ENCODE peak calls at places on chromosomes 5 and 9, in seven cellular contexts. E is IMR-90, U is mesenchymal stem cell, L is H9, H is neuronal stem cell, N is H1, J is trophoblast cell. V is an unnamed sample.

GRCh38 chr9:134189167-134189474 is 24.8 kb upstream of the RNU6ATAC start:
- DNase-seq in E (no peak), U (peak; percentile 22), L (no peak), H (no peak), N (no peak), J (no peak), V (peak; percentile 19)

GRCh38 chr9:136848393-136849037 is 694 bp upstream of the PHPT1 start:
- DNase-seq in E (no peak), U (no peak), L (no peak), H (peak; percentile 27), N (peak; percentile 80), J (peak; percentile 30), V (peak; percentile 53)

GRCh38 chr9:221989-222776 is 7.5 kb downstream of the DOCK8 start:
- DNase-seq in E (no peak), U (no peak), L (no peak), H (no peak), N (no peak), J (no peak), V (peak; percentile 53)

GRCh38 chr5:141874262-141874964 is 3.8 kb downstream of the PCDH1 start:
- DNase-seq in E (no peak), U (no peak), L (no peak), H (no peak), N (no peak), J (no peak), V (no peak)

GRCh38 chr9:89969881-89970639 is 365.2 kb downstream of the GADD45G start:
- DNase-seq in E (no peak), U (peak; percentile 16), L (no peak), H (no peak), N (no peak), J (no peak), V (no peak)

GRCh38 chr9:16705121-16705604 is 165.3 kb downstream of the BNC2 start:
- DNase-seq in E (peak; percentile 97), U (peak; percentile 96), L (peak; percentile 75), H (peak; percentile 67), N (peak; percentile 67), J (peak; percentile 7), V (peak; percentile 98)

GRCh38 chr5:103111458-103111857 is 8.5 kb downstream of the GIN1 start:
- DNase-seq in E (no peak), U (no peak), L (no peak), H (no peak), N (no peak), J (no peak), V (no peak)

GRCh38 chr9:137610944-137611343 is 5.5 kb downstream of the ARRDC1 start:
- DNase-seq in E (no peak), U (no peak), L (no peak), H (no peak), N (no peak), J (no peak), V (no peak)

GRCh38 chr9:135704366-135704947 is 2.5 kb downstream of the KCNT1 start:
- DNase-seq in E (no peak), U (no peak), L (no peak), H (no peak), N (no peak), J (no peak), V (no peak)

GRCh38 chr9:113274474-113275146 is 762 bp downstream of the CDC26 start:
- DNase-seq in E (peak; percentile 64), U (peak; percentile 80), L (no peak), H (peak; percentile 71), N (no peak), J (peak; percentile 27), V (peak; percentile 77)

GRCh38 chr9:124724415-124725067 is 46.6 kb downstream of the NR6A1 start:
- DNase-seq in E (no peak), U (no peak), L (no peak), H (no peak), N (no peak), J (no peak), V (no peak)

GRCh38 chr5:31401691-31402090 is 130.2 kb downstream of the DROSHA start:
- DNase-seq in E (no peak), U (no peak), L (no peak), H (no peak), N (no peak), J (no peak), V (no peak)

GRCh38 chr5:61416410-61416809 is 84.4 kb downstream of the ZSWIM6 start:
- DNase-seq in E (no peak), U (no peak), L (peak; percentile 48), H (no peak), N (no peak), J (no peak), V (peak; percentile 91)

GRCh38 chr9:81529556-81530193 is 159.7 kb downstream of the TLE1 start:
- DNase-seq in E (peak; percentile 58), U (peak; percentile 68), L (no peak), H (no peak), N (no peak), J (peak; percentile 82), V (peak; percentile 46)

GRCh38 chr5:129172561-129172960 is 78.0 kb downstream of the ISOC1 start:
- DNase-seq in E (no peak), U (peak; percentile 39), L (no peak), H (no peak), N (no peak), J (no peak), V (peak; percentile 14)

GRCh38 chr5:110371011-110371724 is 355.3 kb downstream of the TMEM232 start:
- DNase-seq in E (no peak), U (no peak), L (no peak), H (no peak), N (no peak), J (no peak), V (no peak)

GRCh38 chr5:98827161-98827560 is 53.7 kb downstream of the RGMB start:
- DNase-seq in E (peak; percentile 62), U (peak; percentile 49), L (no peak), H (peak; percentile 42), N (no peak), J (peak; percentile 3), V (peak; percentile 57)

GRCh38 chr9:133932633-133933032 is 59.5 kb downstream of the VAV2 start:
- DNase-seq in E (no peak), U (no peak), L (no peak), H (no peak), N (no peak), J (no peak), V (no peak)

GRCh38 chr5:110880413-110880812 is 141.6 kb downstream of the SLC25A46 start:
- DNase-seq in E (peak; percentile 92), U (peak; percentile 77), L (no peak), H (no peak), N (no peak), J (no peak), V (no peak)

GRCh38 chr9:122904466-122904822 is 715 bp downstream of the RC3H2 start:
- DNase-seq in E (peak; percentile 4), U (peak; percentile 66), L (peak; percentile 59), H (no peak), N (no peak), J (peak; percentile 38), V (peak; percentile 80)

GRCh38 chr9:99351647-99352046 is 129.6 kb downstream of the SEC61B start:
- DNase-seq in E (no peak), U (no peak), L (peak; percentile 47), H (no peak), N (no peak), J (no peak), V (peak; percentile 62)

GRCh38 chr5:53434566-53434965 is 45.9 kb upstream of the FST start:
- DNase-seq in E (peak; percentile 40), U (no peak), L (no peak), H (no peak), N (no peak), J (no peak), V (peak; percentile 82)

GRCh38 chr9:127812009-127812408 is 9.3 kb downstream of the FPGS start:
- DNase-seq in E (no peak), U (no peak), L (no peak), H (no peak), N (no peak), J (peak; percentile 63), V (no peak)

DNA sequence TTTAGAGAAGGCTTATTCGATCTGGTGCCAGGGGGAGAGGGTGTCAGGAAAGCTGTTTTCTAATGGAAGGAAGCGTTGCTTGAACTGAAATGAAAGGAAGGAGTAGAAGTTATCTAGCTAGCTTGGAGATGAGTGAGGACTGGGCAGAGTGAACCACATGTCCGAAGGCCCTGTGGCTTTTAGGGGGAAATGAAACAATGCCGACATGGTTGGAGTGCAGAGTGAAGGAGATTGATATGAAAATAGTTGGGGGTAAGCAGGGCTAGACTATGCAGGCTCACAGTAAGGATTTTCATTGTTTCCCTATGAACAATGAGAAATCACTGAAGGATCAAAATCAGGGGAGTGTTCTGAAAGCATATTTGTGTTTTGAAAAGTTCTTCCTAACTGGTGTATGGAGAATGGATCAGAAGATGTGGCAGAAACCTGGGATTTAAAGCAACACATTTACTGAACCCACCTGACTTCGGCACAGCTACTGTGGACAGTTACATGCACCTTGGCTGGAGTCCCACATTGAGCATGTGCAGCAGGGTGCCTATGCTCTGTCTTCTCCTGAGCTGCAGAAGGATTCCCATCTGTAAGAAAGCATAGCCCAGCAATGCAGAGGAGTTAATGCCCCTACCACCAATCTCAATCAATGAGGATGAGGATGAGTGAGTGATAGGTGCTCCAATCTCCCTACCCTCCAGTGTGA is 144.4 kb upstream of the TBCA start:
- DNase-seq in E (no peak), U (no peak), L (no peak), H (no peak), N (no peak), J (no peak), V (no peak)
- H3K18ac ChIP-seq in E (no peak overlapping the region), U (no peak overlapping the region), L (no peak overlapping the region), H (no peak overlapping the region), N (no peak overlapping the region), J (no peak overlapping the region), V (no peak overlapping the region)

DNA sequence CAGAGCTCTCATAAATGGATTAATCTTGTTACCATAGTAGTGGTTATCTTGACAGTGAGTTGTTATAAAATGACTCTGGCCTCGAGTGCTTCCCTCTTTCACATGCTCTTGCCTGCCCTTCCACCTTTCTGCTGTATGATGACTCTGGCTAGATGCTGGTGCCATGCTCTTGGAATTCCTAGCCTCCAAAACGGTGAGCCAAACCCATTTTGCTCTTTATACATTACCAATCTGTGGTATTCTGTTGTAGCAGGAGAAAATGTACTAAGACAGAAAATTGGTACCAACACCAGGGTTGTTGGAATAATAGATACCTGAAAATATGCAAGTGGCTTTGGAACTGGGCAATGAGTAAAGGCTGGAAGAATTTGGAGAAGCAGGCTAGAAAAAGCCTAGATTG is 38.1 kb downstream of the GDA start:
- DNase-seq in E (no peak), U (no peak), L (no peak), H (no peak), N (no peak), J (peak; percentile 27), V (no peak)
- H2AK5ac ChIP-seq in E (no peak overlapping the region), U (no peak overlapping the region), L (no peak overlapping the region), H (no peak overlapping the region), N (no peak overlapping the region), J (no peak overlapping the region), V (no peak overlapping the region)

GRCh38 chr9:96044401-96044800 is 168.9 kb downstream of the ERCC6L2 start:
- DNase-seq in E (no peak), U (no peak), L (no peak), H (no peak), N (no peak), J (no peak), V (no peak)
- H2BK5ac ChIP-seq in E (no peak overlapping the region), U (no peak overlapping the region), L (no peak overlapping the region), H (no peak overlapping the region), N (no peak overlapping the region), J (no peak overlapping the region), V (no peak overlapping the region)

DNA sequence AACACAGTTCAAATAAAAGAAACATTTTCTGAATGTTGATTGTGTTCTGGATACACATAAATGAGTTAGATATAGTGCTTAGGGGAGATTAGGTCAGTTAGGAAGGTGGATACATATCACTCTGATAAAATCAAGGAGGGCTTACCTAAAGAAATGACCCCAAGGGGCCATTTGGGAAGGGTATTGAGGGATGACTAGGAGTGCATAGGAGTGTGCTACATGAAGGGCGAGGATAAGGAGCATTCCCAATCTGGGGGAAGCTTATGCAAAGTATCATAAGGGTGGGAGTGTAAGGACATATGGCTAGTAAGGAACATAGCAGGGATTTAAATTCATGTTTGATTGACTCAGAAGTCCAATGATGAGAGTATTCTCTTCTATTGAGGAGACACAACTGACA is 183.6 kb downstream of the NSG2 start:
- DNase-seq in E (no peak), U (no peak), L (no peak), H (no peak), N (no peak), J (no peak), V (no peak)
- H3K18ac ChIP-seq in E (no peak overlapping the region), U (no peak overlapping the region), L (no peak overlapping the region), H (no peak overlapping the region), N (no peak overlapping the region), J (no peak overlapping the region), V (no peak overlapping the region)